ENCODE peak calls at places on chromosomes 11 and 22, in nine cellular contexts. One of them, this sample, is unnamed.

GRCh38 chr22:50677493-50678217 is 5.0 kb downstream of the SHANK3 start:
- DNase-seq in small intestine: no peak
- DNase-seq in coronary artery: peak
- DNase-seq in lower leg skin: no peak
- DNase-seq in ELR: no peak
- DNase-seq in activated CD4-positive, CD25-positive, alpha-beta regulatory T cell: no peak
- DNase-seq in GM20000: no peak
- DNase-seq in hepatic stellate cell: no peak
- DNase-seq in endodermal cell: no peak
- DNase-seq in this sample: no peak

GRCh38 chr11:64357904-64358535 is 942 bp upstream of the RPS6KA4 start:
- DNase-seq in small intestine: peak
- DNase-seq in coronary artery: peak
- DNase-seq in lower leg skin: no peak
- DNase-seq in ELR: peak
- DNase-seq in activated CD4-positive, CD25-positive, alpha-beta regulatory T cell: peak
- DNase-seq in GM20000: peak
- DNase-seq in hepatic stellate cell: peak
- DNase-seq in endodermal cell: peak
- DNase-seq in this sample: no peak

GRCh38 chr22:24503851-24504170 is 8.7 kb downstream of the UPB1 start:
- DNase-seq in small intestine: no peak
- DNase-seq in coronary artery: no peak
- DNase-seq in lower leg skin: no peak
- DNase-seq in ELR: no peak
- DNase-seq in activated CD4-positive, CD25-positive, alpha-beta regulatory T cell: no peak
- DNase-seq in GM20000: no peak
- DNase-seq in hepatic stellate cell: no peak
- DNase-seq in endodermal cell: no peak
- DNase-seq in this sample: no peak

GRCh38 chr11:126628450-126628789 is 272.9 kb downstream of the ST3GAL4 start:
- DNase-seq in small intestine: no peak
- DNase-seq in coronary artery: no peak
- DNase-seq in lower leg skin: no peak
- DNase-seq in ELR: no peak
- DNase-seq in activated CD4-positive, CD25-positive, alpha-beta regulatory T cell: no peak
- DNase-seq in GM20000: no peak
- DNase-seq in hepatic stellate cell: no peak
- DNase-seq in endodermal cell: no peak
- DNase-seq in this sample: no peak

GRCh38 chr22:39664485-39665200 is 94.1 kb downstream of the CACNA1I start:
- DNase-seq in small intestine: peak
- DNase-seq in coronary artery: no peak
- DNase-seq in lower leg skin: no peak
- DNase-seq in ELR: no peak
- DNase-seq in activated CD4-positive, CD25-positive, alpha-beta regulatory T cell: no peak
- DNase-seq in GM20000: peak
- DNase-seq in hepatic stellate cell: no peak
- DNase-seq in endodermal cell: peak
- DNase-seq in this sample: no peak

GRCh38 chr11:79040348-79040747 is 400.5 kb downstream of the TENM4 start:
- DNase-seq in small intestine: no peak
- DNase-seq in coronary artery: no peak
- DNase-seq in lower leg skin: no peak
- DNase-seq in ELR: no peak
- DNase-seq in activated CD4-positive, CD25-positive, alpha-beta regulatory T cell: no peak
- DNase-seq in GM20000: no peak
- DNase-seq in hepatic stellate cell: no peak
- DNase-seq in endodermal cell: no peak
- DNase-seq in this sample: peak

GRCh38 chr22:37303821-37304274 is 21.5 kb downstream of the CYTH4 start:
- DNase-seq in small intestine: no peak
- DNase-seq in coronary artery: no peak
- DNase-seq in lower leg skin: peak
- DNase-seq in ELR: peak
- DNase-seq in activated CD4-positive, CD25-positive, alpha-beta regulatory T cell: peak
- DNase-seq in GM20000: no peak
- DNase-seq in hepatic stellate cell: peak
- DNase-seq in endodermal cell: no peak
- DNase-seq in this sample: peak

GRCh38 chr11:119120639-119121007 is 757 bp upstream of the HINFP start:
- DNase-seq in small intestine: no peak
- DNase-seq in coronary artery: no peak
- DNase-seq in lower leg skin: no peak
- DNase-seq in ELR: peak
- DNase-seq in activated CD4-positive, CD25-positive, alpha-beta regulatory T cell: no peak
- DNase-seq in GM20000: no peak
- DNase-seq in hepatic stellate cell: no peak
- DNase-seq in endodermal cell: no peak
- DNase-seq in this sample: no peak

GRCh38 chr11:108873305-108873704 is 208.4 kb downstream of the DDX10 start:
- DNase-seq in small intestine: no peak
- DNase-seq in coronary artery: no peak
- DNase-seq in lower leg skin: no peak
- DNase-seq in ELR: peak
- DNase-seq in activated CD4-positive, CD25-positive, alpha-beta regulatory T cell: no peak
- DNase-seq in GM20000: no peak
- DNase-seq in hepatic stellate cell: no peak
- DNase-seq in endodermal cell: no peak
- DNase-seq in this sample: no peak

GRCh38 chr22:38212442-38212841 is 10.6 kb downstream of the MAFF start:
- DNase-seq in small intestine: no peak
- DNase-seq in coronary artery: no peak
- DNase-seq in lower leg skin: no peak
- DNase-seq in ELR: no peak
- DNase-seq in activated CD4-positive, CD25-positive, alpha-beta regulatory T cell: no peak
- DNase-seq in GM20000: no peak
- DNase-seq in hepatic stellate cell: no peak
- DNase-seq in endodermal cell: peak
- DNase-seq in this sample: no peak

GRCh38 chr22:17176715-17177114 is 17.6 kb upstream of the HDHD5 start:
- DNase-seq in small intestine: no peak
- DNase-seq in coronary artery: no peak
- DNase-seq in lower leg skin: no peak
- DNase-seq in ELR: no peak
- DNase-seq in activated CD4-positive, CD25-positive, alpha-beta regulatory T cell: no peak
- DNase-seq in GM20000: no peak
- DNase-seq in hepatic stellate cell: no peak
- DNase-seq in endodermal cell: no peak
- DNase-seq in this sample: peak

GRCh38 chr11:132717824-132718223 is 814.5 kb downstream of the OPCML start:
- DNase-seq in small intestine: no peak
- DNase-seq in coronary artery: no peak
- DNase-seq in lower leg skin: no peak
- DNase-seq in ELR: no peak
- DNase-seq in activated CD4-positive, CD25-positive, alpha-beta regulatory T cell: no peak
- DNase-seq in GM20000: no peak
- DNase-seq in hepatic stellate cell: no peak
- DNase-seq in endodermal cell: no peak
- DNase-seq in this sample: no peak

GRCh38 chr11:122976734-122977454 is 4.7 kb downstream of the BSX start:
- DNase-seq in small intestine: no peak
- DNase-seq in coronary artery: no peak
- DNase-seq in lower leg skin: no peak
- DNase-seq in ELR: no peak
- DNase-seq in activated CD4-positive, CD25-positive, alpha-beta regulatory T cell: no peak
- DNase-seq in GM20000: peak
- DNase-seq in hepatic stellate cell: no peak
- DNase-seq in endodermal cell: peak
- DNase-seq in this sample: no peak

GRCh38 chr22:25488244-25489020 is 76.0 kb upstream of the GRK3 start:
- DNase-seq in small intestine: peak
- DNase-seq in coronary artery: no peak
- DNase-seq in lower leg skin: no peak
- DNase-seq in ELR: peak
- DNase-seq in activated CD4-positive, CD25-positive, alpha-beta regulatory T cell: no peak
- DNase-seq in GM20000: no peak
- DNase-seq in hepatic stellate cell: peak
- DNase-seq in endodermal cell: no peak
- DNase-seq in this sample: peak

GRCh38 chr11:120431633-120432032 is 79.9 kb upstream of the GRIK4 start:
- DNase-seq in small intestine: no peak
- DNase-seq in coronary artery: no peak
- DNase-seq in lower leg skin: no peak
- DNase-seq in ELR: peak
- DNase-seq in activated CD4-positive, CD25-positive, alpha-beta regulatory T cell: no peak
- DNase-seq in GM20000: no peak
- DNase-seq in hepatic stellate cell: peak
- DNase-seq in endodermal cell: peak
- DNase-seq in this sample: peak

GRCh38 chr22:37025500-37026070 is 6.0 kb downstream of the MPST start:
- DNase-seq in small intestine: peak
- DNase-seq in coronary artery: no peak
- DNase-seq in lower leg skin: no peak
- DNase-seq in ELR: no peak
- DNase-seq in activated CD4-positive, CD25-positive, alpha-beta regulatory T cell: no peak
- DNase-seq in GM20000: no peak
- DNase-seq in hepatic stellate cell: no peak
- DNase-seq in endodermal cell: no peak
- DNase-seq in this sample: no peak

GRCh38 chr11:6455070-6455469 is 14.3 kb upstream of the HPX start:
- DNase-seq in small intestine: no peak
- DNase-seq in coronary artery: no peak
- DNase-seq in lower leg skin: no peak
- DNase-seq in ELR: no peak
- DNase-seq in activated CD4-positive, CD25-positive, alpha-beta regulatory T cell: no peak
- DNase-seq in GM20000: no peak
- DNase-seq in hepatic stellate cell: no peak
- DNase-seq in endodermal cell: no peak
- DNase-seq in this sample: no peak

GRCh38 chr11:74418509-74418895 is 20.3 kb upstream of the PGM2L1 start:
- DNase-seq in small intestine: no peak
- DNase-seq in coronary artery: no peak
- DNase-seq in lower leg skin: no peak
- DNase-seq in ELR: peak
- DNase-seq in activated CD4-positive, CD25-positive, alpha-beta regulatory T cell: no peak
- DNase-seq in GM20000: no peak
- DNase-seq in hepatic stellate cell: peak
- DNase-seq in endodermal cell: no peak
- DNase-seq in this sample: no peak

GRCh38 chr11:114354076-114354475 is 46.2 kb downstream of the C11orf71 start:
- DNase-seq in small intestine: no peak
- DNase-seq in coronary artery: no peak
- DNase-seq in lower leg skin: no peak
- DNase-seq in ELR: peak
- DNase-seq in activated CD4-positive, CD25-positive, alpha-beta regulatory T cell: no peak
- DNase-seq in GM20000: no peak
- DNase-seq in hepatic stellate cell: peak
- DNase-seq in endodermal cell: no peak
- DNase-seq in this sample: no peak

GRCh38 chr11:126608626-126609010 is 253.1 kb downstream of the ST3GAL4 start:
- DNase-seq in small intestine: no peak
- DNase-seq in coronary artery: no peak
- DNase-seq in lower leg skin: no peak
- DNase-seq in ELR: no peak
- DNase-seq in activated CD4-positive, CD25-positive, alpha-beta regulatory T cell: no peak
- DNase-seq in GM20000: no peak
- DNase-seq in hepatic stellate cell: no peak
- DNase-seq in endodermal cell: peak
- DNase-seq in this sample: no peak

GRCh38 chr11:109772846-109773400 is 320.3 kb upstream of the ZC3H12C start:
- DNase-seq in small intestine: no peak
- DNase-seq in coronary artery: no peak
- DNase-seq in lower leg skin: no peak
- DNase-seq in ELR: no peak
- DNase-seq in activated CD4-positive, CD25-positive, alpha-beta regulatory T cell: no peak
- DNase-seq in GM20000: no peak
- DNase-seq in hepatic stellate cell: no peak
- DNase-seq in endodermal cell: no peak
- DNase-seq in this sample: peak

GRCh38 chr11:36009469-36009868 is 65.6 kb downstream of the LDLRAD3 start:
- DNase-seq in small intestine: no peak
- DNase-seq in coronary artery: no peak
- DNase-seq in lower leg skin: no peak
- DNase-seq in ELR: peak
- DNase-seq in activated CD4-positive, CD25-positive, alpha-beta regulatory T cell: no peak
- DNase-seq in GM20000: no peak
- DNase-seq in hepatic stellate cell: no peak
- DNase-seq in endodermal cell: no peak
- DNase-seq in this sample: no peak

GRCh38 chr22:30397656-30398635 is 1.1 kb downstream of the SEC14L2 start:
- DNase-seq in small intestine: no peak
- DNase-seq in coronary artery: no peak
- DNase-seq in lower leg skin: no peak
- DNase-seq in ELR: no peak
- DNase-seq in activated CD4-positive, CD25-positive, alpha-beta regulatory T cell: no peak
- DNase-seq in GM20000: peak
- DNase-seq in hepatic stellate cell: no peak
- DNase-seq in endodermal cell: no peak
- DNase-seq in this sample: peak

GRCh38 chr11:132444891-132445290 is 1074.5 kb downstream of the NTM start:
- DNase-seq in small intestine: no peak
- DNase-seq in coronary artery: no peak
- DNase-seq in lower leg skin: no peak
- DNase-seq in ELR: no peak
- DNase-seq in activated CD4-positive, CD25-positive, alpha-beta regulatory T cell: no peak
- DNase-seq in GM20000: no peak
- DNase-seq in hepatic stellate cell: no peak
- DNase-seq in endodermal cell: no peak
- DNase-seq in this sample: peak

GRCh38 chr22:35883028-35883620 is 145.5 kb downstream of the RBFOX2 start:
- DNase-seq in small intestine: peak
- DNase-seq in coronary artery: no peak
- DNase-seq in lower leg skin: no peak
- DNase-seq in ELR: peak
- DNase-seq in activated CD4-positive, CD25-positive, alpha-beta regulatory T cell: no peak
- DNase-seq in GM20000: no peak
- DNase-seq in hepatic stellate cell: no peak
- DNase-seq in endodermal cell: no peak
- DNase-seq in this sample: no peak

GRCh38 chr11:28763876-28764275 is 655.7 kb downstream of the METTL15 start:
- DNase-seq in small intestine: no peak
- DNase-seq in coronary artery: no peak
- DNase-seq in lower leg skin: no peak
- DNase-seq in ELR: no peak
- DNase-seq in activated CD4-positive, CD25-positive, alpha-beta regulatory T cell: no peak
- DNase-seq in GM20000: no peak
- DNase-seq in hepatic stellate cell: no peak
- DNase-seq in endodermal cell: no peak
- DNase-seq in this sample: no peak

GRCh38 chr11:2885017-2885675 is 429 bp downstream of the CDKN1C start:
- DNase-seq in small intestine: peak
- DNase-seq in coronary artery: no peak
- DNase-seq in lower leg skin: no peak
- DNase-seq in ELR: peak
- DNase-seq in activated CD4-positive, CD25-positive, alpha-beta regulatory T cell: no peak
- DNase-seq in GM20000: peak
- DNase-seq in hepatic stellate cell: no peak
- DNase-seq in endodermal cell: peak
- DNase-seq in this sample: peak

GRCh38 chr11:124934862-124935547 is 842 bp downstream of the HEPACAM start:
- DNase-seq in small intestine: no peak
- DNase-seq in coronary artery: no peak
- DNase-seq in lower leg skin: no peak
- DNase-seq in ELR: peak
- DNase-seq in activated CD4-positive, CD25-positive, alpha-beta regulatory T cell: no peak
- DNase-seq in GM20000: no peak
- DNase-seq in hepatic stellate cell: peak
- DNase-seq in endodermal cell: no peak
- DNase-seq in this sample: no peak

GRCh38 chr11:105862736-105863367 is 159.2 kb downstream of the MSANTD4 start:
- DNase-seq in small intestine: peak
- DNase-seq in coronary artery: no peak
- DNase-seq in lower leg skin: no peak
- DNase-seq in ELR: peak
- DNase-seq in activated CD4-positive, CD25-positive, alpha-beta regulatory T cell: no peak
- DNase-seq in GM20000: peak
- DNase-seq in hepatic stellate cell: peak
- DNase-seq in endodermal cell: no peak
- DNase-seq in this sample: peak

This sample was measured in Ammon's horn.